ENCODE peak calls at places on chromosomes 12 and 14, in six cellular contexts. One of them, this sample, is unnamed.

GRCh38 chr14:35708072-35708471 is 101.0 kb downstream of the RALGAPA1 start:
- DNase-seq in activated CD4-positive, alpha-beta T cell treated with anti-CD3 and anti-CD28 coated beads for 1 hour: no peak
- DNase-seq in body of pancreas: no peak
- DNase-seq in NCI-H446: no peak
- DNase-seq in GM12892: no peak
- DNase-seq in activated gamma-delta T cell treated with Interleukin-2 at 50 U/mL for 16 hours: no peak
- DNase-seq in this sample: no peak

GRCh38 chr14:69118313-69118712 is 34.6 kb downstream of the DCAF5 start:
- DNase-seq in activated CD4-positive, alpha-beta T cell treated with anti-CD3 and anti-CD28 coated beads for 1 hour: no peak
- DNase-seq in body of pancreas: no peak
- DNase-seq in NCI-H446: no peak
- DNase-seq in GM12892: no peak
- DNase-seq in activated gamma-delta T cell treated with Interleukin-2 at 50 U/mL for 16 hours: no peak
- DNase-seq in this sample: no peak

GRCh38 chr14:106766145-106766544 is 1239.8 kb downstream of the TMEM121 start:
- DNase-seq in activated CD4-positive, alpha-beta T cell treated with anti-CD3 and anti-CD28 coated beads for 1 hour: no peak
- DNase-seq in body of pancreas: no peak
- DNase-seq in NCI-H446: no peak
- DNase-seq in GM12892: no peak
- DNase-seq in activated gamma-delta T cell treated with Interleukin-2 at 50 U/mL for 16 hours: no peak
- DNase-seq in this sample: no peak

GRCh38 chr12:108696111-108696995 is 35.0 kb downstream of the CORO1C start:
- DNase-seq in activated CD4-positive, alpha-beta T cell treated with anti-CD3 and anti-CD28 coated beads for 1 hour: no peak
- DNase-seq in body of pancreas: no peak
- DNase-seq in NCI-H446: no peak
- DNase-seq in GM12892: no peak
- DNase-seq in activated gamma-delta T cell treated with Interleukin-2 at 50 U/mL for 16 hours: no peak
- DNase-seq in this sample: no peak

GRCh38 chr12:14871886-14872285 is 13.8 kb downstream of the MGP start:
- DNase-seq in activated CD4-positive, alpha-beta T cell treated with anti-CD3 and anti-CD28 coated beads for 1 hour: no peak
- DNase-seq in body of pancreas: no peak
- DNase-seq in NCI-H446: no peak
- DNase-seq in GM12892: no peak
- DNase-seq in activated gamma-delta T cell treated with Interleukin-2 at 50 U/mL for 16 hours: no peak
- DNase-seq in this sample: no peak

GRCh38 chr12:125330645-125331341 is 265.6 kb downstream of the AACS start:
- DNase-seq in activated CD4-positive, alpha-beta T cell treated with anti-CD3 and anti-CD28 coated beads for 1 hour: peak; percentile 10
- DNase-seq in body of pancreas: peak; percentile 56
- DNase-seq in NCI-H446: peak; percentile 4
- DNase-seq in GM12892: peak; percentile 79
- DNase-seq in activated gamma-delta T cell treated with Interleukin-2 at 50 U/mL for 16 hours: peak; percentile 29
- DNase-seq in this sample: peak; percentile 80

GRCh38 chr14:89504602-89505320 is 87.7 kb upstream of the FOXN3 start:
- DNase-seq in activated CD4-positive, alpha-beta T cell treated with anti-CD3 and anti-CD28 coated beads for 1 hour: no peak
- DNase-seq in body of pancreas: no peak
- DNase-seq in NCI-H446: no peak
- DNase-seq in GM12892: no peak
- DNase-seq in activated gamma-delta T cell treated with Interleukin-2 at 50 U/mL for 16 hours: no peak
- DNase-seq in this sample: no peak

GRCh38 chr14:29444216-29444615 is 483.4 kb downstream of the PRKD1 start:
- DNase-seq in activated CD4-positive, alpha-beta T cell treated with anti-CD3 and anti-CD28 coated beads for 1 hour: no peak
- DNase-seq in body of pancreas: no peak
- DNase-seq in NCI-H446: no peak
- DNase-seq in GM12892: no peak
- DNase-seq in activated gamma-delta T cell treated with Interleukin-2 at 50 U/mL for 16 hours: no peak
- DNase-seq in this sample: no peak

GRCh38 chr12:4819654-4820053 is 90.1 kb upstream of the KCNA1 start:
- DNase-seq in activated CD4-positive, alpha-beta T cell treated with anti-CD3 and anti-CD28 coated beads for 1 hour: no peak
- DNase-seq in body of pancreas: no peak
- DNase-seq in NCI-H446: no peak
- DNase-seq in GM12892: no peak
- DNase-seq in activated gamma-delta T cell treated with Interleukin-2 at 50 U/mL for 16 hours: no peak
- DNase-seq in this sample: no peak

This sample was measured in upper lobe of right lung.